ENCODE peak calls at places on chromosomes 5 and 9, in ten cellular contexts. One of them, this sample, is unnamed.

GRCh38 chr9:74281674-74282073 is 215.5 kb upstream of the RORB start:
- DNase-seq in psoas muscle: no peak
- DNase-seq in transverse colon: no peak
- DNase-seq in heart right ventricle: no peak
- DNase-seq in progenitor cell of endocrine pancreas: no peak
- DNase-seq in nephron progenitor cell: no peak
- DNase-seq in AG09319: no peak
- DNase-seq in astrocyte of the spinal cord: no peak
- DNase-seq in Peyer's patch: no peak
- DNase-seq in foreskin fibroblast: no peak
- DNase-seq in this sample: no peak

GRCh38 chr5:133931546-133931945 is 36.9 kb downstream of the C5orf15 start:
- DNase-seq in Peyer's patch: no peak
- DNase-seq in progenitor cell of endocrine pancreas: no peak
- DNase-seq in heart right ventricle: no peak
- DNase-seq in psoas muscle: no peak
- DNase-seq in AG09319: no peak
- DNase-seq in foreskin fibroblast: no peak
- DNase-seq in astrocyte of the spinal cord: no peak
- DNase-seq in nephron progenitor cell: no peak
- DNase-seq in transverse colon: no peak
- DNase-seq in this sample: no peak

GRCh38 chr9:113233146-113233545 is 11.8 kb downstream of the SLC31A1 start:
- DNase-seq in foreskin fibroblast: no peak
- DNase-seq in Peyer's patch: no peak
- DNase-seq in nephron progenitor cell: no peak
- DNase-seq in psoas muscle: no peak
- DNase-seq in heart right ventricle: no peak
- DNase-seq in transverse colon: no peak
- DNase-seq in astrocyte of the spinal cord: no peak
- DNase-seq in progenitor cell of endocrine pancreas: no peak
- DNase-seq in AG09319: no peak
- DNase-seq in this sample: no peak

GRCh38 chr9:134325096-134325812 is 1.0 kb upstream of the RXRA start:
- DNase-seq in Peyer's patch: no peak
- DNase-seq in heart right ventricle: peak; percentile 63
- DNase-seq in nephron progenitor cell: peak; percentile 59
- DNase-seq in psoas muscle: peak; percentile 65
- DNase-seq in astrocyte of the spinal cord: peak; percentile 65
- DNase-seq in foreskin fibroblast: peak; percentile 69
- DNase-seq in progenitor cell of endocrine pancreas: peak; percentile 37
- DNase-seq in AG09319: no peak
- DNase-seq in transverse colon: peak; percentile 65
- DNase-seq in this sample: no peak

GRCh38 chr9:81318571-81318970 is 370.8 kb downstream of the TLE1 start:
- DNase-seq in transverse colon: no peak
- DNase-seq in Peyer's patch: no peak
- DNase-seq in progenitor cell of endocrine pancreas: no peak
- DNase-seq in heart right ventricle: no peak
- DNase-seq in psoas muscle: no peak
- DNase-seq in AG09319: peak; percentile 23
- DNase-seq in astrocyte of the spinal cord: peak; percentile 52
- DNase-seq in foreskin fibroblast: peak; percentile 67
- DNase-seq in nephron progenitor cell: no peak
- DNase-seq in this sample: no peak

GRCh38 chr9:38432922-38433510 is 8.8 kb upstream of the IGFBPL1 start:
- DNase-seq in foreskin fibroblast: peak; percentile 72
- DNase-seq in heart right ventricle: no peak
- DNase-seq in transverse colon: no peak
- DNase-seq in AG09319: peak; percentile 11
- DNase-seq in astrocyte of the spinal cord: peak; percentile 44
- DNase-seq in psoas muscle: no peak
- DNase-seq in Peyer's patch: no peak
- DNase-seq in nephron progenitor cell: no peak
- DNase-seq in progenitor cell of endocrine pancreas: no peak
- DNase-seq in this sample: no peak

GRCh38 chr5:156411-157072 is 34.8 kb upstream of the LRRC14B start:
- DNase-seq in transverse colon: no peak
- DNase-seq in Peyer's patch: no peak
- DNase-seq in astrocyte of the spinal cord: no peak
- DNase-seq in AG09319: no peak
- DNase-seq in psoas muscle: no peak
- DNase-seq in nephron progenitor cell: no peak
- DNase-seq in heart right ventricle: no peak
- DNase-seq in foreskin fibroblast: no peak
- DNase-seq in progenitor cell of endocrine pancreas: no peak
- DNase-seq in this sample: no peak

GRCh38 chr9:97310023-97310422 is 2.6 kb downstream of the CCDC180 start:
- DNase-seq in transverse colon: no peak
- DNase-seq in astrocyte of the spinal cord: no peak
- DNase-seq in heart right ventricle: no peak
- DNase-seq in AG09319: no peak
- DNase-seq in progenitor cell of endocrine pancreas: no peak
- DNase-seq in Peyer's patch: no peak
- DNase-seq in nephron progenitor cell: no peak
- DNase-seq in foreskin fibroblast: no peak
- DNase-seq in psoas muscle: no peak
- DNase-seq in this sample: no peak

GRCh38 chr9:91071185-91071990 is 269.8 kb downstream of the SYK start:
- DNase-seq in progenitor cell of endocrine pancreas: no peak
- DNase-seq in psoas muscle: peak; percentile 49
- DNase-seq in nephron progenitor cell: no peak
- DNase-seq in transverse colon: no peak
- DNase-seq in Peyer's patch: no peak
- DNase-seq in foreskin fibroblast: peak; percentile 95
- DNase-seq in heart right ventricle: no peak
- DNase-seq in astrocyte of the spinal cord: peak; percentile 86
- DNase-seq in AG09319: peak; percentile 54
- DNase-seq in this sample: peak; percentile 48

GRCh38 chr9:81074261-81074660 is 615.1 kb downstream of the TLE1 start:
- DNase-seq in transverse colon: no peak
- DNase-seq in foreskin fibroblast: no peak
- DNase-seq in psoas muscle: no peak
- DNase-seq in progenitor cell of endocrine pancreas: no peak
- DNase-seq in nephron progenitor cell: no peak
- DNase-seq in astrocyte of the spinal cord: no peak
- DNase-seq in AG09319: no peak
- DNase-seq in heart right ventricle: no peak
- DNase-seq in Peyer's patch: no peak
- DNase-seq in this sample: no peak

GRCh38 chr9:99216073-99216472 is 5.7 kb downstream of the ALG2 start:
- DNase-seq in foreskin fibroblast: no peak
- DNase-seq in nephron progenitor cell: no peak
- DNase-seq in astrocyte of the spinal cord: no peak
- DNase-seq in heart right ventricle: no peak
- DNase-seq in AG09319: no peak
- DNase-seq in progenitor cell of endocrine pancreas: no peak
- DNase-seq in Peyer's patch: no peak
- DNase-seq in transverse colon: no peak
- DNase-seq in psoas muscle: no peak
- DNase-seq in this sample: no peak

GRCh38 chr9:99210572-99210971 is 11.2 kb downstream of the ALG2 start:
- DNase-seq in nephron progenitor cell: no peak
- DNase-seq in AG09319: no peak
- DNase-seq in astrocyte of the spinal cord: no peak
- DNase-seq in psoas muscle: no peak
- DNase-seq in foreskin fibroblast: no peak
- DNase-seq in heart right ventricle: no peak
- DNase-seq in Peyer's patch: no peak
- DNase-seq in transverse colon: no peak
- DNase-seq in progenitor cell of endocrine pancreas: no peak
- DNase-seq in this sample: no peak

GRCh38 chr9:99213197-99213596 is 8.5 kb downstream of the ALG2 start:
- DNase-seq in psoas muscle: no peak
- DNase-seq in AG09319: no peak
- DNase-seq in nephron progenitor cell: no peak
- DNase-seq in heart right ventricle: no peak
- DNase-seq in foreskin fibroblast: no peak
- DNase-seq in progenitor cell of endocrine pancreas: no peak
- DNase-seq in transverse colon: no peak
- DNase-seq in astrocyte of the spinal cord: no peak
- DNase-seq in Peyer's patch: no peak
- DNase-seq in this sample: no peak

GRCh38 chr9:99211746-99212145 is 10.0 kb downstream of the ALG2 start:
- DNase-seq in psoas muscle: no peak
- DNase-seq in Peyer's patch: no peak
- DNase-seq in heart right ventricle: no peak
- DNase-seq in nephron progenitor cell: no peak
- DNase-seq in foreskin fibroblast: no peak
- DNase-seq in AG09319: no peak
- DNase-seq in progenitor cell of endocrine pancreas: no peak
- DNase-seq in transverse colon: no peak
- DNase-seq in astrocyte of the spinal cord: no peak
- DNase-seq in this sample: no peak
- TF ChIP-seq CTCF in psoas muscle: no peak
- TF ChIP-seq CTCF in Peyer's patch: no peak
- TF ChIP-seq CTCF in heart right ventricle: no peak
- TF ChIP-seq CTCF in nephron progenitor cell: no peak
- TF ChIP-seq CTCF in foreskin fibroblast: no peak
- TF ChIP-seq CTCF in AG09319: no peak
- TF ChIP-seq CTCF in progenitor cell of endocrine pancreas: peak; percentile 24
- TF ChIP-seq CTCF in transverse colon: no peak
- TF ChIP-seq CTCF in astrocyte of the spinal cord: no peak
- TF ChIP-seq CTCF in this sample: no peak

DNA sequence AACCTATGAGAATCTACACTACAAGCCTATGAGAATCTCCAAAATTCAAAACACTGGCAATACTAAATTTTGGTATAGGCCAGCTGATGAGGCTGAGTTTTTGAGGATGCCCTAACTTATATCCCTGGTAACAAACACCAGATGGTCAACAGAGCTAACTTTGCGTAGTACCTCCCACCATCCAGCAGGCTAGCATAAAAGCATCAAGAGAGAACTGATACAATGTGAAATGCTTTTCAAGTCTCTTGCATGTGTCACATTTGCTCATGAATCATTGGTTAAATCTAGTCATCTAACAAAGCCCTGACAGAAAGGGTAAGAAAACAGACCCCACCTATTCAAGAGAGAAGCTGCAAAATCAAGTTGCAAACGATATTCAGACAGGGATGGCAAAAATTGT is 1609.7 kb upstream of the CDH9 start:
- DNase-seq in astrocyte of the spinal cord: peak; percentile 23
- DNase-seq in foreskin fibroblast: no peak
- DNase-seq in progenitor cell of endocrine pancreas: no peak
- DNase-seq in heart right ventricle: no peak
- DNase-seq in transverse colon: no peak
- DNase-seq in Peyer's patch: no peak
- DNase-seq in psoas muscle: no peak
- DNase-seq in nephron progenitor cell: no peak
- DNase-seq in AG09319: no peak
- DNase-seq in this sample: no peak
- TF ChIP-seq CTCF in astrocyte of the spinal cord: peak; percentile 18
- TF ChIP-seq CTCF in foreskin fibroblast: no peak
- TF ChIP-seq CTCF in progenitor cell of endocrine pancreas: peak; percentile 38
- TF ChIP-seq CTCF in heart right ventricle: no peak
- TF ChIP-seq CTCF in transverse colon: no peak
- TF ChIP-seq CTCF in Peyer's patch: no peak
- TF ChIP-seq CTCF in psoas muscle: no peak
- TF ChIP-seq CTCF in nephron progenitor cell: peak; percentile 16
- TF ChIP-seq CTCF in AG09319: no peak
- TF ChIP-seq CTCF in this sample: no peak

GRCh38 chr9:28946648-28947047 is 1373.4 kb upstream of the C9orf72 start:
- DNase-seq in AG09319: no peak
- DNase-seq in Peyer's patch: no peak
- DNase-seq in transverse colon: no peak
- DNase-seq in nephron progenitor cell: no peak
- DNase-seq in progenitor cell of endocrine pancreas: no peak
- DNase-seq in heart right ventricle: no peak
- DNase-seq in psoas muscle: no peak
- DNase-seq in astrocyte of the spinal cord: no peak
- DNase-seq in foreskin fibroblast: no peak
- DNase-seq in this sample: no peak

GRCh38 chr9:28956111-28956880 is 1383.0 kb upstream of the C9orf72 start:
- DNase-seq in heart right ventricle: no peak
- DNase-seq in AG09319: no peak
- DNase-seq in foreskin fibroblast: no peak
- DNase-seq in Peyer's patch: no peak
- DNase-seq in progenitor cell of endocrine pancreas: no peak
- DNase-seq in astrocyte of the spinal cord: no peak
- DNase-seq in nephron progenitor cell: no peak
- DNase-seq in transverse colon: no peak
- DNase-seq in psoas muscle: no peak
- DNase-seq in this sample: no peak

DNA sequence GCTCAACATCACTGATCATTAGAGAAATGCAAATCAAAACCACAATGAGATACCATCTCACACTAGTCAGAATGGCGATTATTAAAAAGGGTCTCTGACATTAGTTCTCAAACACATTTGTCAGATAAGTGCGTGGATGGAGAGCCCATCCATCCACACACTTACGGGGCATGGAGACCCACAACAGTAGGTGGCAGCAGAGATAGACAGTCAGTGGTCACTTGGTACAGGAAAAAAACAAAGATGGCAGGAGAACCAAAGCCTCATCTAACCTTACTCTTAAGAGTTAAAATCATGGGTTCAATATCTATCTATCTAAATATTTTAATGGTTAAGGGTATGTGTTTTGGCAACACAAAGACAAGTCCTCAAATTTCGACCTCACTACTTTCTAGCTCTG is 1378.7 kb upstream of the C9orf72 start:
- DNase-seq in astrocyte of the spinal cord: peak; percentile 1
- DNase-seq in Peyer's patch: no peak
- DNase-seq in foreskin fibroblast: peak; percentile 1
- DNase-seq in psoas muscle: no peak
- DNase-seq in heart right ventricle: no peak
- DNase-seq in nephron progenitor cell: no peak
- DNase-seq in AG09319: no peak
- DNase-seq in transverse colon: no peak
- DNase-seq in progenitor cell of endocrine pancreas: no peak
- DNase-seq in this sample: no peak
- TF ChIP-seq CTCF in astrocyte of the spinal cord: peak; percentile 35
- TF ChIP-seq CTCF in Peyer's patch: no peak
- TF ChIP-seq CTCF in foreskin fibroblast: no peak
- TF ChIP-seq CTCF in psoas muscle: no peak
- TF ChIP-seq CTCF in heart right ventricle: no peak
- TF ChIP-seq CTCF in nephron progenitor cell: no peak
- TF ChIP-seq CTCF in AG09319: no peak
- TF ChIP-seq CTCF in transverse colon: no peak
- TF ChIP-seq CTCF in progenitor cell of endocrine pancreas: no peak
- TF ChIP-seq CTCF in this sample: no peak

DNA sequence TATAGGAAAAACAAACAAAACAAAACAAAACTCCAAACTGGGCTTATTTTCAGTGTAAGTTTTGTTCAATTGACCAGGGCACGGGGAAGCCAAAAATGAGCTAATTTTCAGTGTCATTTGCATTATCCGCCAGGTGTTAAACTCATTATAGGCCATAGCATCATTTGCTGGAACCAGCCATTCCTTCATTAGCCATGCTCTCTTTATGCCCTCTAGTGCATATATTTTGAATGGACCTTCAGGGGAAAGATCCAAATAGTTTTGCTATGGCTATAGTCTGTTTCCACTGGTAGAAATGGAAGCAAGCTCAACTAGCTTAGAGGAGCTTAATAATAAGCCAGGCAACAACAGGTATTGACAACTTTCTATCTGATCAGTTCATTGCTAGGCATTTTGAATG is 1205.3 kb upstream of the DMAC1 start:
- DNase-seq in Peyer's patch: no peak
- DNase-seq in foreskin fibroblast: peak; percentile 1
- DNase-seq in psoas muscle: no peak
- DNase-seq in astrocyte of the spinal cord: no peak
- DNase-seq in progenitor cell of endocrine pancreas: no peak
- DNase-seq in AG09319: no peak
- DNase-seq in transverse colon: no peak
- DNase-seq in heart right ventricle: no peak
- DNase-seq in nephron progenitor cell: no peak
- DNase-seq in this sample: no peak
- TF ChIP-seq CTCF in Peyer's patch: no peak
- TF ChIP-seq CTCF in foreskin fibroblast: no peak
- TF ChIP-seq CTCF in psoas muscle: no peak
- TF ChIP-seq CTCF in astrocyte of the spinal cord: no peak
- TF ChIP-seq CTCF in progenitor cell of endocrine pancreas: peak; percentile 30
- TF ChIP-seq CTCF in AG09319: no peak
- TF ChIP-seq CTCF in transverse colon: no peak
- TF ChIP-seq CTCF in heart right ventricle: peak; percentile 10
- TF ChIP-seq CTCF in nephron progenitor cell: no peak
- TF ChIP-seq CTCF in this sample: no peak

This sample was measured in BJ.